ENCODE peak calls at places on chromosomes 3 and 15, in eight cellular contexts. X, F, Z, Q, V, K, I and H are unnamed samples.
A peak's percentile ranks its signal among the peaks of the same experiment; 100 is the strongest.

GRCh38 chr3:124986153-124987143 is 51.9 kb upstream of the MUC13 start:
- DNase-seq in X (no peak), F (peak; percentile 60), Z (no peak), Q (no peak), V (no peak), K (peak; percentile 66), I (no peak), H (no peak)

GRCh38 chr15:51192560-51193280 is 98.0 kb upstream of the TNFAIP8L3 start:
- DNase-seq in X (peak; percentile 71), F (peak; percentile 91), Z (peak; percentile 83), Q (peak; percentile 69), V (peak; percentile 20), K (peak; percentile 94), I (peak; percentile 64), H (peak; percentile 92)

GRCh38 chr15:96121066-96121465 is 209.4 kb upstream of the NR2F2 start:
- DNase-seq in X (no peak), F (no peak), Z (no peak), Q (no peak), V (no peak), K (no peak), I (no peak), H (no peak)

GRCh38 chr15:45179221-45179985 is 8.4 kb downstream of the SHF start:
- DNase-seq in X (no peak), F (peak; percentile 69), Z (peak; percentile 81), Q (no peak), V (no peak), K (peak; percentile 84), I (peak; percentile 48), H (no peak)

GRCh38 chr15:39381517-39381916 is 199.4 kb upstream of the THBS1 start:
- DNase-seq in X (no peak), F (no peak), Z (no peak), Q (no peak), V (peak; percentile 7), K (no peak), I (no peak), H (no peak)

GRCh38 chr3:179321585-179322322 is 1.1 kb upstream of the ZNF639 start:
- DNase-seq in X (peak; percentile 43), F (peak; percentile 25), Z (peak; percentile 37), Q (no peak), V (no peak), K (peak; percentile 66), I (peak; percentile 29), H (no peak)

GRCh38 chr3:11379824-11380281 is 107.7 kb downstream of the ATG7 start:
- DNase-seq in X (no peak), F (no peak), Z (no peak), Q (no peak), V (no peak), K (no peak), I (no peak), H (no peak)

GRCh38 chr3:120198305-120198878 is 86.6 kb downstream of the GPR156 start:
- DNase-seq in X (no peak), F (no peak), Z (no peak), Q (no peak), V (no peak), K (no peak), I (peak; percentile 8), H (no peak)

GRCh38 chr15:70342141-70342540 is 244.4 kb upstream of the TLE3 start:
- DNase-seq in X (no peak), F (no peak), Z (no peak), Q (peak; percentile 5), V (no peak), K (no peak), I (no peak), H (no peak)

GRCh38 chr3:184373422-184373821 is 4.6 kb downstream of the THPO start:
- DNase-seq in X (no peak), F (no peak), Z (no peak), Q (no peak), V (no peak), K (no peak), I (no peak), H (peak; percentile 68)

GRCh38 chr3:136377499-136377898 is 127.4 kb downstream of the PCCB start:
- DNase-seq in X (no peak), F (no peak), Z (no peak), Q (no peak), V (no peak), K (no peak), I (no peak), H (no peak)

GRCh38 chr15:49876401-49877038 is 242.5 kb downstream of the ATP8B4 start:
- DNase-seq in X (no peak), F (no peak), Z (no peak), Q (no peak), V (no peak), K (peak; percentile 86), I (no peak), H (no peak)

GRCh38 chr15:49881433-49881832 is 237.6 kb downstream of the ATP8B4 start:
- DNase-seq in X (no peak), F (no peak), Z (no peak), Q (no peak), V (no peak), K (no peak), I (no peak), H (no peak)

GRCh38 chr15:49875392-49875791 is 243.6 kb downstream of the ATP8B4 start:
- DNase-seq in X (no peak), F (no peak), Z (no peak), Q (no peak), V (no peak), K (peak; percentile 50), I (no peak), H (no peak)

GRCh38 chr15:49877871-49878511 is 241.0 kb downstream of the ATP8B4 start:
- DNase-seq in X (no peak), F (no peak), Z (no peak), Q (no peak), V (no peak), K (no peak), I (no peak), H (no peak)

GRCh38 chr15:49877117-49877860 is 241.7 kb downstream of the ATP8B4 start:
- DNase-seq in X (no peak), F (no peak), Z (no peak), Q (no peak), V (no peak), K (peak; percentile 11), I (no peak), H (no peak)
- H3K4me1 ChIP-seq in X (no peaks in the 10 kb centered on the region), F (peaks cover 16% of the 10 kb centered on the region), Z (no peaks in the 10 kb centered on the region), Q (peaks cover 5% of the 10 kb centered on the region), V (no peaks in the 10 kb centered on the region), K (peaks cover 6% of the 10 kb centered on the region), I (no peaks in the 10 kb centered on the region), H (peaks cover 24% of the 10 kb centered on the region)

DNA sequence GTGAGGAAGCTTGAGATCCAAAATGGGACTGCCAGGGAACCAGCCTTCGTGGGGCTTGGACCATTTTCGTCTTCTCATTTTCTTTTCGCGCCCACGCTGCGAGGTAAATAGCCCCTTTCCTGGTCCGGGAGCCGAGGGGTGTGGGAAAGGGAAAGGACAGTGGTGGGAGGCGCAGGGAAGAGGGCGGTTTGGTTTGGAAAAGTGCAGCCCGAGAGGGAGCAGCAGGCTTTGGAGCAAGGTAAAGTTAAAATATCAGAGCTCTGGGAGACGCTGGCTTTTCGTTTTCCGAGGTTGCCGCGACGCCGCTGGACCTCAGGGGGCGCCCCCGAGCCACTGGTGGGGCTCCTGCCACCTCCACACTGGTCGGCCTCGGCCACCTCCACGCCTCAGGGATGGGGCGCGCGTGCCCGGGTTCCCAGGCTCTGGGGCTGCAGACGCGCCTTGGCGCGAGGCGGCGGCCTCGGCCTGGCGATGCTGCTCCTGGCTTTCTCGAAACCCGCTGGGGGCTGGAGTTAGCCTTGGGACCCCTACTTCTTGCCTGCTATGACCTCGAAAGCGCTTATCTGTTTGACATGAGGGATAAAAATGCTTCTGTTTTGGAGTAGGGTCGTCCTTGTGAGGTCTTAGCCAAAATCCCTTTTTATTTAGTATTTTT is 3.2 kb downstream of the PTPRG start:
- DNase-seq in X (no peak), F (peak; percentile 85), Z (peak; percentile 83), Q (peak; percentile 61), V (no peak), K (peak; percentile 83), I (no peak), H (peak; percentile 81)
- TF ChIP-seq POLR2AphosphoS5 in X (no peak), F (no peak), Z (no peak), Q (no peak), V (no peak), K (no peak), I (no peak), H (no peak)

GRCh38 chr3:45975696-45976095 is 19.9 kb downstream of the FYCO1 start:
- DNase-seq in X (no peak), F (no peak), Z (no peak), Q (no peak), V (no peak), K (no peak), I (no peak), H (no peak)
- H3K4me1 ChIP-seq in X (no peaks in the 10 kb centered on the region), F (peaks cover 16% of the 10 kb centered on the region), Z (peaks cover 18% of the 10 kb centered on the region), Q (no peaks in the 10 kb centered on the region), V (peaks cover 27% of the 10 kb centered on the region), K (no peaks in the 10 kb centered on the region), I (no peaks in the 10 kb centered on the region), H (peaks cover 11% of the 10 kb centered on the region)

GRCh38 chr15:48893311-48893710 is 15.4 kb downstream of the EID1 start:
- DNase-seq in X (no peak), F (no peak), Z (no peak), Q (no peak), V (no peak), K (no peak), I (no peak), H (no peak)
- TF ChIP-seq POLR2AphosphoS5 in X (no peak), F (no peak), Z (no peak), Q (no peak), V (no peak), K (no peak), I (no peak), H (no peak)